ENCODE peak calls at places on chromosomes 11 and 22, in seven cellular contexts. D, R, M, Y, A, W and Q are unnamed samples.

GRCh38 chr11:69471329-69472052 is 10.0 kb upstream of the LINC01488 start:
- DNase-seq in M (no peak), D (no peak), A (no peak), Y (peak), R (no peak), W (no peak), Q (no peak)

GRCh38 chr11:110762596-110762995 is 50.4 kb upstream of the ARHGAP20 start:
- DNase-seq in Y (peak), M (no peak), A (no peak), D (no peak), W (no peak), R (no peak), Q (no peak)

GRCh38 chr11:93073026-93073425 is 103.6 kb downstream of the MTNR1B start:
- DNase-seq in R (no peak), Y (peak), A (no peak), W (no peak), D (no peak), M (no peak), Q (no peak)

GRCh38 chr11:44011797-44012196 is 36.0 kb upstream of the ACCSL start:
- DNase-seq in D (no peak), A (no peak), M (no peak), W (no peak), R (no peak), Y (no peak), Q (no peak)

GRCh38 chr11:2328656-2329354 is 27.0 kb downstream of the TSPAN32 start:
- DNase-seq in Y (no peak), M (no peak), D (no peak), W (no peak), A (no peak), R (no peak), Q (no peak)

GRCh38 chr11:35014352-35014751 is 97.9 kb downstream of the PDHX start:
- DNase-seq in A (no peak), R (no peak), M (no peak), W (no peak), D (no peak), Y (no peak), Q (no peak)

GRCh38 chr22:46044718-46045458 is 67.9 kb upstream of the WNT7B start:
- DNase-seq in A (no peak), R (no peak), W (no peak), M (peak), D (no peak), Y (peak), Q (no peak)

GRCh38 chr11:115324569-115325432 is 179.4 kb downstream of the CADM1 start:
- DNase-seq in W (peak), R (peak), M (no peak), D (no peak), A (no peak), Y (peak), Q (no peak)

GRCh38 chr11:68862426-68862825 is 20.7 kb upstream of the CPT1A start:
- DNase-seq in D (no peak), W (no peak), R (no peak), M (no peak), A (no peak), Y (no peak), Q (no peak)

GRCh38 chr22:46596032-46596441 is 24.1 kb upstream of the GRAMD4 start:
- DNase-seq in M (no peak), Y (no peak), A (no peak), D (no peak), W (no peak), R (no peak), Q (no peak)

GRCh38 chr11:19727246-19727645 is 14.6 kb downstream of the NAV2 start:
- DNase-seq in M (no peak), A (no peak), Y (no peak), D (no peak), R (no peak), W (no peak), Q (no peak)

GRCh38 chr22:50400406-50400805 is 57.3 kb downstream of the PPP6R2 start:
- DNase-seq in M (no peak), R (no peak), A (no peak), Y (no peak), W (no peak), D (no peak), Q (no peak)

GRCh38 chr11:134439181-134439580 is 27.1 kb upstream of the B3GAT1 start:
- DNase-seq in A (no peak), R (no peak), M (no peak), D (no peak), W (no peak), Y (no peak), Q (no peak)

GRCh38 chr11:119647254-119647653 is 81.7 kb downstream of the NECTIN1 start:
- DNase-seq in D (no peak), Y (no peak), W (no peak), M (no peak), R (no peak), A (no peak), Q (no peak)

GRCh38 chr11:93939084-93939780 is 81.9 kb upstream of the HEPHL1 start:
- DNase-seq in R (no peak), W (no peak), M (no peak), D (no peak), Y (no peak), A (no peak), Q (peak)

GRCh38 chr11:102117472-102118113 is 7.3 kb downstream of the YAP1 start:
- DNase-seq in Y (no peak), A (no peak), R (no peak), D (no peak), W (no peak), M (no peak), Q (no peak)

GRCh38 chr11:73654482-73655021 is 8.2 kb downstream of the PLEKHB1 start:
- DNase-seq in M (no peak), R (no peak), D (no peak), W (no peak), Y (no peak), A (no peak), Q (no peak)

GRCh38 chr22:17586831-17587440 is 23.6 kb downstream of the SLC25A18 start:
- DNase-seq in M (no peak), Y (no peak), D (no peak), W (no peak), R (no peak), A (no peak), Q (no peak)

GRCh38 chr11:134682577-134682976 is 270.5 kb upstream of the B3GAT1 start:
- DNase-seq in M (no peak), R (no peak), A (no peak), W (no peak), D (no peak), Y (no peak), Q (peak)

GRCh38 chr11:102306817-102307814 is 10.2 kb upstream of the BIRC3 start:
- DNase-seq in M (no peak), A (no peak), R (no peak), W (no peak), Y (no peak), D (no peak), Q (no peak)

GRCh38 chr11:65422104-65422632 is 430 bp upstream of the NEAT1 start:
- DNase-seq in D (peak), R (no peak), A (peak), Y (peak), W (peak), M (peak), Q (peak)

GRCh38 chr11:128184981-128185380 is 402.4 kb downstream of the ETS1 start:
- DNase-seq in D (no peak), R (no peak), A (no peak), M (no peak), W (no peak), Y (no peak), Q (no peak)

GRCh38 chr11:60840711-60841430 is 1.0 kb upstream of the CCDC86 start:
- DNase-seq in A (no peak), R (no peak), D (peak), Y (no peak), W (no peak), M (no peak), Q (no peak)

GRCh38 chr11:17256512-17256911 is 20.0 kb upstream of the NUCB2 start:
- DNase-seq in W (no peak), Y (no peak), A (no peak), D (no peak), R (no peak), M (no peak), Q (no peak)
- TF ChIP-seq POLR2AphosphoS5 in W (no peak), Y (no peak), A (no peak), D (no peak), R (no peak), M (no peak), Q (no peak)

GRCh38 chr11:114159802-114160588 is 100.5 kb downstream of the ZBTB16 start:
- DNase-seq in Y (peak), D (peak), R (peak), M (peak), W (peak), A (peak), Q (peak)

GRCh38 chr11:114160884-114161283 is 101.4 kb downstream of the ZBTB16 start:
- DNase-seq in D (no peak), M (no peak), R (no peak), Y (no peak), W (no peak), A (no peak), Q (no peak)

GRCh38 chr11:114158886-114159285 is 99.4 kb downstream of the ZBTB16 start:
- DNase-seq in W (no peak), A (no peak), M (no peak), Y (no peak), R (no peak), D (no peak), Q (no peak)

GRCh38 chr11:114157476-114158050 is 98.1 kb downstream of the ZBTB16 start:
- DNase-seq in W (no peak), D (no peak), A (no peak), M (no peak), Y (no peak), R (no peak), Q (no peak)

GRCh38 chr11:114159320-114159719 is 99.8 kb downstream of the ZBTB16 start:
- DNase-seq in W (no peak), Y (no peak), A (no peak), D (no peak), M (no peak), R (no peak), Q (no peak)
- TF ChIP-seq POLR2AphosphoS5 in W (no peak), Y (no peak), A (no peak), D (no peak), M (no peak), R (no peak), Q (no peak)

GRCh38 chr11:27599217-27599616 is 92.6 kb upstream of the LIN7C start:
- DNase-seq in A (peak), W (no peak), D (no peak), M (no peak), R (no peak), Y (peak), Q (no peak)

GRCh38 chr11:27600656-27601055 is 94.1 kb upstream of the LIN7C start:
- DNase-seq in A (no peak), M (no peak), D (no peak), Y (no peak), W (no peak), R (no peak), Q (no peak)

GRCh38 chr11:27605422-27605821 is 94.8 kb downstream of the BDNF start:
- DNase-seq in D (no peak), A (no peak), W (no peak), Y (no peak), R (no peak), M (no peak), Q (no peak)

GRCh38 chr11:27603376-27603775 is 96.8 kb upstream of the LIN7C start:
- DNase-seq in W (no peak), A (no peak), Y (no peak), D (no peak), R (no peak), M (no peak), Q (no peak)

DNA sequence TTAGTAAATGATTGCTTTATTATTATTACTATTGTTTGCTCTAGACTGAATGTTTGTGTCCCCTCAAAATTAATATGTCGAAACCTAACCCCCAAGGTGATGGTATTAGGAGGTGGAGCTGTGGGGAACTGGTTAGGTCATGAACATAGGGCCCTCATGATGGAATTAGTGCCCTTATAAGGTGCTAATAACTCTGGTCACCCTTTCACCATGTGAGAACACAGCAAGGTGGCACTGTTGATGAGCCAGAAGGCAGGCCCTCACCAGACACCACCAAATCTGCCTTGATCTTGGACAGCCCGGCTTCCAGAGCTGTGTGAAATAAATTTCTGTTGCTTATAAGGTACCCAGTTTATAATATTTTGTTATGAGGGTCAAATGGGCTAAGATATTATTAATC is 95.8 kb downstream of the BDNF start:
- DNase-seq in W (no peak), Y (no peak), R (no peak), M (no peak), D (no peak), A (no peak), Q (no peak)
- TF ChIP-seq POLR2AphosphoS5 in W (no peak), Y (no peak), R (no peak), M (no peak), D (no peak), A (no peak), Q (no peak)

GRCh38 chr22:32801001-32801435 is 487 bp upstream of the TIMP3 start:
- DNase-seq in D (no peak), A (no peak), R (no peak), W (no peak), M (no peak), Y (no peak), Q (no peak)

GRCh38 chr22:32802291-32802826 is 854 bp downstream of the TIMP3 start:
- DNase-seq in M (no peak), D (no peak), Y (no peak), W (no peak), R (no peak), A (no peak), Q (no peak)

GRCh38 chr22:32803020-32803758 is 1.7 kb downstream of the TIMP3 start:
- DNase-seq in D (no peak), Y (no peak), A (no peak), R (no peak), M (no peak), W (no peak), Q (no peak)

GRCh38 chr22:32800158-32800557 is 1.3 kb upstream of the TIMP3 start:
- DNase-seq in D (no peak), M (no peak), Y (no peak), A (no peak), R (no peak), W (no peak), Q (no peak)

GRCh38 chr22:32801436-32802290 is at the start of gene TIMP3:
- DNase-seq in M (peak), R (no peak), D (peak), W (peak), Y (peak), A (no peak), Q (peak)
- TF ChIP-seq POLR2AphosphoS5 in M (peak), R (no peak), D (peak), W (no peak), Y (peak), A (no peak), Q (peak)

DNA sequence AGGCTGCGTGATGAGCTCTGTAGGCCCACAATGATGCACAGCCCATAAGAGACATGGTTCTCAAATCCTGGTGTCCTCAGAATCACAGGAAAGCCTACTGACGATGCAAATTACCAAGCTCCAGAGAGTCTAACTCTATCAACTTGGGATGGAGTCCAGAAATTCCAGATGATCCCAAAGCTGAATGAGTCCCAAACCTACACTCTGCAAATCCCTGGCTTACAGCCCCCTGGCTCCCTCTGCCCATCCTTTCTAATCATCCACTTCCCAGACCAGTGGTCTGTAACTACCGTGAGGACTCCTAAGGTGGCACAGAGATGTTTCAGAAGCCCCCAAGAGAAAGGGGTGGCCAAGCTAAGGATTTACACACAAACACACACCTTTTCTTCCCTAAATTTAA is 13.5 kb downstream of the ARFGAP2 start:
- DNase-seq in Y (no peak), A (no peak), D (no peak), M (no peak), W (no peak), R (no peak), Q (no peak)
- TF ChIP-seq POLR2AphosphoS5 in Y (no peak), A (peak), D (no peak), M (no peak), W (peak), R (peak), Q (no peak)